ENCODE peak calls at places on chromosome X, in eight cellular contexts. X is B cell; P is transverse colon; Q is GM13977; K is Calu3; F is GM12865; A is cardiac muscle cell; N is CD8-positive, alpha-beta T cell. J is an unnamed sample.
A peak's percentile ranks its signal among the peaks of the same experiment; 100 is the strongest.

GRCh38 chrX:50157545-50158125 is 43.2 kb downstream of the AKAP4 start:
- DNase-seq in X (no peak), A (no peak), N (no peak), P (peak; percentile 49), Q (no peak), F (no peak), K (peak; percentile 46), J (no peak)

GRCh38 chrX:29071525-29071924 is 484.3 kb downstream of the IL1RAPL1 start:
- DNase-seq in Q (no peak), F (no peak), A (no peak), X (no peak), K (no peak), P (no peak), N (no peak), J (no peak)

GRCh38 chrX:40469316-40469715 is 111.5 kb upstream of the ATP6AP2 start:
- DNase-seq in X (no peak), Q (no peak), F (no peak), N (no peak), A (no peak), P (no peak), K (no peak), J (no peak)

GRCh38 chrX:40080896-40081678 is 16.7 kb downstream of the BCOR start:
- DNase-seq in Q (no peak), P (no peak), N (no peak), A (no peak), F (no peak), X (no peak), K (no peak), J (no peak)

GRCh38 chrX:120749141-120749846 is 119.4 kb upstream of the C1GALT1C1 start:
- DNase-seq in N (no peak), X (peak; percentile 43), A (no peak), K (no peak), P (peak; percentile 36), Q (no peak), F (peak; percentile 59), J (no peak)

GRCh38 chrX:110964761-110965160 is 131.2 kb upstream of the PAK3 start:
- DNase-seq in N (no peak), P (no peak), A (no peak), Q (no peak), F (no peak), K (no peak), X (no peak), J (no peak)

GRCh38 chrX:150547511-150548115 is 20.8 kb upstream of the MTM1 start:
- DNase-seq in P (peak; percentile 68), X (peak; percentile 52), Q (peak; percentile 53), A (peak; percentile 65), F (peak; percentile 72), K (peak; percentile 48), N (no peak), J (peak; percentile 44)

GRCh38 chrX:153913701-153914100 is 9.2 kb downstream of the AVPR2 start:
- DNase-seq in N (no peak), A (no peak), Q (no peak), K (no peak), P (no peak), F (no peak), X (no peak), J (no peak)

GRCh38 chrX:47940448-47940847 is 63.3 kb downstream of the ZNF182 start:
- DNase-seq in N (no peak), A (no peak), Q (no peak), F (no peak), K (no peak), P (no peak), X (no peak), J (no peak)

GRCh38 chrX:1576201-1577101 is 15.0 kb upstream of the AKAP17A start:
- DNase-seq in N (no peak), A (no peak), P (no peak), F (no peak), X (no peak), K (no peak), Q (no peak), J (no peak)

GRCh38 chrX:102599084-102599949 is at the start of gene ARMCX5:
- DNase-seq in X (peak; percentile 13), Q (peak; percentile 16), A (peak; percentile 82), F (peak; percentile 88), N (peak; percentile 81), P (peak; percentile 77), K (peak; percentile 77), J (peak; percentile 46)
- TF ChIP-seq CTCF in X (no peak), Q (no peak), A (no peak), F (no peak), N (no peak), P (peak; percentile 43), K (no peak), J (no peak)

GRCh38 chrX:16832301-16832700 is 37.9 kb downstream of the RBBP7 start:
- DNase-seq in Q (no peak), X (no peak), P (no peak), F (no peak), A (peak; percentile 39), N (no peak), K (no peak), J (no peak)
- TF ChIP-seq CTCF in Q (no peak), X (no peak), P (no peak), F (no peak), A (no peak), N (no peak), K (no peak), J (no peak)

GRCh38 chrX:131747173-131747572 is 203.3 kb downstream of the OR13H1 start:
- DNase-seq in P (peak; percentile 86), Q (peak; percentile 34), F (peak; percentile 30), K (no peak), N (no peak), A (no peak), X (peak; percentile 18), J (no peak)

DNA sequence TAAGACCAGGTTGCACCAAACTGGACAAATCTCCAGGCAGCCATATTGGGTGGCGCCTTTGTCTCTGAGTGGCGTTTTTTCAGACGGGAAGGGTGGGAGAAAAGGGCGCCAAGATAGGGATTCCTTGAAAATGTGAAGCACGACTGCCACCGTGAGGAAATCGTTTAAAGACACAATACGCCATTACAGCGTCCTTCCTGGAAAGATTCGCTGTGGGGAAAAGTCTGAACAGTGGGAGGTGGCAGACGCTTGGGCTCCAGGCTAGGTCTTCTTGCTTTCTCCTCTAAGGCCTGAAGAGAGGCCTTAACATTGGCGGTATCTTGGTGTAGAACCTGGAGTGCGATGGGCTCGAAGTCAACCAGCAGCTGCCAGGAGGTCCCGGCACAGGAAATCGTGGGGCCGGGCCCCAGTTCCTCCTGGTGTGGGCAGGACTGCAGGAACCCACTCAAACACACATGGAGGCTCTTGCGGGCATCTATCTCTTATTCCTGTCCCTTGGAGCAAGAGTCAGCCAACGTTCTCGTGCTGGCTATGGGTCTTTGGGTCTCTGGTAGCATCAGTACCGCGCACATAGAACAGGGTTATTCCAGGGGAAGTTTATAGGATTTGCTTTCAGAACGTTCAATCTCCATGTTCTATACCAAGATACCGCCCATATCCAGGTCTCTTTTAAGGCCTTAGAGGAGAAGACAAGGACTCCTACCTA is 208.8 kb downstream of the OR13H1 start:
- DNase-seq in K (no peak), P (peak; percentile 89), A (no peak), F (no peak), X (no peak), Q (no peak), N (no peak), J (no peak)
- TF ChIP-seq CTCF in K (no peak), P (no peak), A (no peak), F (no peak), X (no peak), Q (peak; percentile 53), N (no peak), J (no peak)

GRCh38 chrX:138845791-138846190 is 134.3 kb upstream of the FGF13 start:
- DNase-seq in N (no peak), X (no peak), Q (no peak), F (no peak), K (no peak), A (no peak), P (no peak), J (no peak)

GRCh38 chrX:138849521-138849920 is 138.0 kb upstream of the FGF13 start:
- DNase-seq in K (no peak), F (no peak), P (no peak), N (no peak), A (no peak), X (no peak), Q (no peak), J (no peak)

DNA sequence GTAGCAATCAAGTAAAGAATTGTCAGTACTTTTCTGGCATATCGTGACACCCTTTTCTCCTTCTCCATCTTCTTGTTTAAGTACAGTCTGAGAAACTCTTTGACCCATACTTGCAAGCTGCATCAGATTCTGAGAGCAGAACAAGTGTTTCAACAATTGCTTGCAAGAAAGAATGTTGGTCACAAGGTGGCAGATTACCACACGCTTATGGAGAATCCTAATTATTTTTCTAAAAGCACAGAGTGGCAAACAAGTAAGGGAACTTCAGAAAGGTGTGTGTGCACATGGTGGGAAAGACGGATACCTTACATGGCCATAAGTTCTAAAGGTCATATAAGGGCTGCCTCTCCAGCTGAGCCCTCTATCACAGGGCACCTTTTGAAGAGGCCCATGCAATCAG is 136.4 kb upstream of the FGF13 start:
- DNase-seq in P (no peak), N (no peak), F (no peak), K (no peak), Q (no peak), X (no peak), A (peak; percentile 30), J (no peak)
- TF ChIP-seq CTCF in P (no peak), N (no peak), F (no peak), K (no peak), Q (no peak), X (no peak), A (peak; percentile 7), J (no peak)

GRCh38 chrX:131741103-131741581 is 197.3 kb downstream of the OR13H1 start:
- DNase-seq in Q (no peak), N (no peak), F (no peak), P (peak; percentile 91), X (no peak), A (no peak), K (no peak), J (no peak)
- TF ChIP-seq CTCF in Q (peak; percentile 51), N (no peak), F (no peak), P (no peak), X (no peak), A (no peak), K (no peak), J (no peak)

GRCh38 chrX:134780908-134781307 is 122.6 kb upstream of the PLAC1 start:
- DNase-seq in F (no peak), X (no peak), A (no peak), Q (no peak), N (no peak), P (no peak), K (no peak), J (no peak)

GRCh38 chrX:134776844-134777370 is 118.6 kb upstream of the PLAC1 start:
- DNase-seq in Q (no peak), A (no peak), F (no peak), X (no peak), K (no peak), P (no peak), N (no peak), J (no peak)

DNA sequence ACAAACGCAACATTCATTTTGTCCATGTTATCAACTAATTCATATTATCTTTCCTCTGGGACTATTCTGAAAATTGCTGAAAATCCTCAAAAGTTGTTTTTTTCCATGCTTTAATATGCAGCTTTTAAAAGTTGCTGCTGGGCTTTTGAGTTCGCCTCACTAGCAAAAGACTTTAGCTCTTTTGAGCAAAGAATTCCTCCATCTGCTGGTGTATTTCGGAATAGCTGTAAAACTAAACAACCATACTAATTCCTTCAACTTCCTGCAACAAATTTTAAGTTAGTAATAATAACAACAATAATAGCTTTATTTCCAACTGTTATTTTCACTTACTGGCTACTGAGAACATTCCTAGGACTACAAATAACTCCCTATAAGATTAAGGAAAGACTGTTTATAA is 124.5 kb upstream of the PLAC1 start:
- DNase-seq in A (peak; percentile 58), X (no peak), Q (no peak), N (no peak), F (peak; percentile 9), P (no peak), K (no peak), J (no peak)
- TF ChIP-seq CTCF in A (peak; percentile 46), X (peak; percentile 29), Q (peak; percentile 36), N (no peak), F (no peak), P (peak; percentile 30), K (peak; percentile 21), J (no peak)